ENCODE peak calls at places on chromosome 10, in seven cellular contexts. B, Q, Z, N, F, T and J are unnamed samples.

GRCh38 chr10:12299222-12299973 is 49.9 kb upstream of the CAMK1D start:
- DNase-seq in B (no peak), Q (no peak), Z (peak; percentile 2), N (no peak), F (no peak), T (no peak), J (no peak)

GRCh38 chr10:48251152-48251524 is 23.4 kb downstream of the FRMPD2 start:
- DNase-seq in B (no peak), Q (no peak), Z (no peak), N (peak; percentile 55), F (no peak), T (no peak), J (peak; percentile 72)

GRCh38 chr10:16792675-16793074 is 24.5 kb downstream of the RSU1 start:
- DNase-seq in B (no peak), Q (no peak), Z (no peak), N (no peak), F (no peak), T (peak; percentile 37), J (peak; percentile 16)

GRCh38 chr10:7826971-7827370 is 8.7 kb downstream of the TAF3 start:
- DNase-seq in B (peak; percentile 80), Q (no peak), Z (no peak), N (peak; percentile 52), F (no peak), T (no peak), J (peak; percentile 23)

GRCh38 chr10:3763852-3764625 is 21.0 kb downstream of the KLF6 start:
- DNase-seq in B (no peak), Q (no peak), Z (no peak), N (peak; percentile 98), F (no peak), T (no peak), J (peak; percentile 89)

GRCh38 chr10:131818510-131819234 is 82.1 kb upstream of the PPP2R2D start:
- DNase-seq in B (no peak), Q (no peak), Z (no peak), N (no peak), F (no peak), T (no peak), J (no peak)

GRCh38 chr10:77348711-77349110 is 288.9 kb downstream of the KCNMA1 start:
- DNase-seq in B (no peak), Q (no peak), Z (no peak), N (no peak), F (no peak), T (no peak), J (no peak)

GRCh38 chr10:90751107-90751997 is 106.5 kb downstream of the HTR7 start:
- DNase-seq in B (peak; percentile 82), Q (peak; percentile 18), Z (peak; percentile 46), N (peak; percentile 70), F (peak; percentile 21), T (no peak), J (peak; percentile 40)

GRCh38 chr10:110701618-110701971 is 57.5 kb downstream of the RBM20 start:
- DNase-seq in B (peak; percentile 100), Q (no peak), Z (no peak), N (no peak), F (no peak), T (no peak), J (no peak)

GRCh38 chr10:25766687-25767221 is 167.3 kb upstream of the MYO3A start:
- DNase-seq in B (peak; percentile 90), Q (no peak), Z (no peak), N (no peak), F (no peak), T (no peak), J (no peak)

GRCh38 chr10:42973411-42973810 is 103.5 kb upstream of the RET start:
- DNase-seq in B (no peak), Q (no peak), Z (no peak), N (no peak), F (no peak), T (no peak), J (no peak)

GRCh38 chr10:122703483-122704448 is 4.1 kb upstream of the C10orf120 start:
- DNase-seq in B (peak; percentile 80), Q (peak; percentile 23), Z (peak; percentile 75), N (peak; percentile 76), F (peak; percentile 83), T (peak; percentile 71), J (peak; percentile 29)

GRCh38 chr10:16832351-16833080 is 15.3 kb upstream of the RSU1 start:
- DNase-seq in B (no peak), Q (no peak), Z (peak; percentile 60), N (peak; percentile 87), F (no peak), T (peak; percentile 24), J (peak; percentile 79)

GRCh38 chr10:95464280-95464679 is 96.9 kb downstream of the SORBS1 start:
- DNase-seq in B (no peak), Q (no peak), Z (no peak), N (no peak), F (no peak), T (no peak), J (no peak)

GRCh38 chr10:70662362-70663220 is 9.7 kb upstream of the ADAMTS14 start:
- DNase-seq in B (no peak), Q (no peak), Z (no peak), N (no peak), F (no peak), T (no peak), J (no peak)

GRCh38 chr10:61662794-61663259 is at the start of gene CABCOCO1:
- DNase-seq in B (peak; percentile 91), Q (no peak), Z (peak; percentile 83), N (peak; percentile 48), F (peak; percentile 84), T (peak; percentile 81), J (no peak)

GRCh38 chr10:113971349-113971973 is 72.2 kb upstream of the ADRB1 start:
- DNase-seq in B (no peak), Q (no peak), Z (no peak), N (no peak), F (no peak), T (no peak), J (no peak)